ENCODE peak calls at places on chromosomes 13 and 19, in nine cellular contexts. B is NT2/D1; A is amniotic stem cell; T is epithelial cell of esophagus; Z is activated effector memory CD4-positive, alpha-beta T cell treated with anti-CD3 and anti-CD28 coated beads, Interleukin-2, amount 50 U/mL, for 16 hours; C is Peyer's patch; O is stimulated activated CD4-positive, alpha-beta T cell treated with anti-CD3 and anti-CD28 coated beads, Interleukin-2, amount 100 ng/mL, for 24 hours; G is HTR-8/SVneo; F is iPS-NIHi11. Y is an unnamed sample.

GRCh38 chr13:113291997-113292862 is 4.8 kb upstream of the LAMP1 start:
- DNase-seq in T (peak), B (no peak), A (no peak), Z (peak), F (peak), G (no peak), O (peak), C (no peak), Y (no peak)

GRCh38 chr13:104171132-104171531 is 1104.9 kb upstream of the SLC10A2 start:
- DNase-seq in B (no peak), T (no peak), F (no peak), G (no peak), A (no peak), C (no peak), O (no peak), Z (no peak), Y (peak)

GRCh38 chr13:68813397-68813796 is 1294.2 kb upstream of the ATXN8OS start:
- DNase-seq in B (no peak), G (no peak), A (no peak), C (no peak), F (no peak), Z (no peak), O (no peak), T (no peak), Y (no peak)

GRCh38 chr13:51230473-51231105 is 8.4 kb downstream of the FAM124A start:
- DNase-seq in B (no peak), A (no peak), G (no peak), Z (no peak), C (no peak), F (no peak), T (no peak), O (no peak), Y (no peak)

GRCh38 chr13:112748947-112749346 is 59.1 kb downstream of the ATP11A start:
- DNase-seq in F (no peak), Z (peak), O (no peak), T (peak), B (no peak), C (no peak), G (no peak), A (no peak), Y (no peak)

GRCh38 chr13:82758056-82758455 is 1124.2 kb downstream of the SLITRK1 start:
- DNase-seq in A (no peak), F (peak), G (no peak), T (peak), O (no peak), B (peak), C (no peak), Z (no peak), Y (no peak)

GRCh38 chr13:41848435-41849255 is 112.3 kb downstream of the VWA8 start:
- DNase-seq in C (no peak), B (no peak), O (no peak), T (peak), Z (no peak), F (no peak), G (no peak), A (no peak), Y (no peak)

GRCh38 chr13:99731747-99732146 is 230.5 kb downstream of the TM9SF2 start:
- DNase-seq in G (no peak), O (no peak), A (no peak), B (no peak), Z (no peak), F (no peak), C (no peak), T (no peak), Y (no peak)

GRCh38 chr19:42316223-42317211 is 3.4 kb downstream of the TMEM145 start:
- DNase-seq in F (no peak), G (no peak), A (no peak), C (no peak), T (no peak), Z (no peak), B (no peak), O (no peak), Y (no peak)

GRCh38 chr13:114145256-114145655 is 12.8 kb upstream of the RASA3 start:
- DNase-seq in Z (peak), T (no peak), G (no peak), F (no peak), C (peak), O (no peak), A (no peak), B (no peak), Y (peak)

GRCh38 chr19:5407356-5407755 is 47.9 kb upstream of the ZNRF4 start:
- DNase-seq in F (peak), A (no peak), B (no peak), T (no peak), Z (no peak), G (no peak), C (no peak), O (no peak), Y (no peak)

GRCh38 chr19:38932425-38933179 is 1.9 kb downstream of the MRPS12 start:
- DNase-seq in Z (peak), O (peak), G (no peak), C (no peak), A (no peak), B (peak), F (no peak), T (peak), Y (no peak)

GRCh38 chr13:49821216-49821820 is 28.8 kb upstream of the KPNA3 start:
- DNase-seq in G (no peak), O (no peak), B (no peak), C (no peak), Z (no peak), A (no peak), T (no peak), F (no peak), Y (no peak)

GRCh38 chr13:92719868-92720267 is 506.7 kb upstream of the GPC6 start:
- DNase-seq in C (no peak), T (peak), F (peak), Z (no peak), B (peak), G (no peak), O (no peak), A (no peak), Y (peak)

GRCh38 chr13:39402221-39402620 is 200.8 kb downstream of the LHFPL6 start:
- DNase-seq in T (no peak), G (no peak), F (no peak), O (no peak), B (no peak), C (no peak), Z (no peak), A (no peak), Y (no peak)

GRCh38 chr19:15358918-15359317 is 20.7 kb downstream of the AKAP8 start:
- DNase-seq in B (no peak), C (no peak), Z (no peak), G (no peak), A (no peak), O (no peak), F (no peak), T (no peak), Y (no peak)

GRCh38 chr13:27924529-27925141 is 4.8 kb downstream of the PDX1 start:
- DNase-seq in C (no peak), G (no peak), B (no peak), O (peak), Z (no peak), F (peak), T (no peak), A (no peak), Y (no peak)

GRCh38 chr13:44407379-44407778 is 33.8 kb downstream of the SERP2 start:
- DNase-seq in B (no peak), A (no peak), G (no peak), O (no peak), F (peak), Z (no peak), C (no peak), T (no peak), Y (no peak)

GRCh38 chr13:107208889-107209288 is 641.0 kb upstream of the ARGLU1 start:
- DNase-seq in C (no peak), F (no peak), B (no peak), T (no peak), A (no peak), O (no peak), G (no peak), Z (no peak), Y (no peak)

GRCh38 chr19:57348136-57348535 is 2.9 kb upstream of the ZNF304 start:
- DNase-seq in F (no peak), O (no peak), T (peak), A (no peak), G (no peak), B (no peak), Z (no peak), C (no peak), Y (no peak)

GRCh38 chr13:99237981-99238662 is 20.1 kb downstream of the GPR18 start:
- DNase-seq in G (no peak), B (no peak), F (no peak), Z (peak), A (no peak), O (peak), C (no peak), T (no peak), Y (no peak)

GRCh38 chr13:35851238-35851814 is 279.9 kb downstream of the DCLK1 start:
- DNase-seq in T (no peak), A (no peak), Z (no peak), G (no peak), B (no peak), F (no peak), C (no peak), O (no peak), Y (no peak)

GRCh38 chr19:18487576-18488402 is 34.1 kb downstream of the ELL start:
- DNase-seq in F (no peak), Z (no peak), T (no peak), G (no peak), O (no peak), A (no peak), C (no peak), B (no peak), Y (no peak)

GRCh38 chr13:110113284-110113764 is 193.6 kb downstream of the COL4A1 start:
- DNase-seq in A (peak), T (peak), F (no peak), O (no peak), B (no peak), G (no peak), Z (no peak), C (no peak), Y (no peak)

GRCh38 chr19:10514211-10515145 is 2.8 kb downstream of the S1PR5 start:
- DNase-seq in F (peak), O (peak), T (no peak), A (no peak), Z (peak), B (no peak), C (no peak), G (no peak), Y (no peak)

GRCh38 chr19:43446746-43447489 is 18.5 kb downstream of the LYPD3 start:
- DNase-seq in G (peak), T (peak), C (peak), O (peak), F (peak), Z (peak), B (peak), A (peak), Y (peak)

GRCh38 chr19:5435642-5436017 is 19.6 kb upstream of the ZNRF4 start:
- DNase-seq in F (no peak), O (no peak), B (no peak), G (no peak), C (no peak), Z (no peak), T (no peak), A (no peak), Y (no peak)

GRCh38 chr19:2551172-2551863 is 75.4 kb downstream of the GADD45B start:
- DNase-seq in G (no peak), O (no peak), C (peak), T (no peak), B (no peak), A (no peak), F (no peak), Z (no peak), Y (no peak)

GRCh38 chr13:100039740-100040139 is 49.2 kb upstream of the PCCA start:
- DNase-seq in G (no peak), C (no peak), O (no peak), B (no peak), T (peak), F (no peak), A (no peak), Z (no peak), Y (no peak)

GRCh38 chr19:4976412-4977298 is 7.7 kb downstream of the KDM4B start:
- DNase-seq in A (no peak), O (no peak), T (peak), G (no peak), F (peak), B (no peak), C (no peak), Z (no peak), Y (no peak)

GRCh38 chr13:24668955-24669354 is 11.3 kb upstream of the ATP12A start:
- DNase-seq in B (no peak), F (no peak), C (peak), G (no peak), Z (no peak), T (peak), O (no peak), A (no peak), Y (no peak)

GRCh38 chr13:27953671-27954405 is 15.3 kb downstream of the CDX2 start:
- DNase-seq in C (peak), T (peak), G (peak), B (no peak), A (no peak), O (peak), F (peak), Z (peak), Y (peak)